ENCODE peak calls at places on chromosomes 12 and 14, in nine cellular contexts. One of them, this sample, is unnamed.

GRCh38 chr12:116539905-116540482 is 19.2 kb upstream of the MAP1LC3B2 start:
- DNase-seq in transverse colon: peak; percentile 38
- DNase-seq in kidney: peak; percentile 86
- DNase-seq in neuronal stem cell: peak; percentile 66
- DNase-seq in heart left ventricle: no peak
- DNase-seq in caudate nucleus: peak; percentile 5
- DNase-seq in A549: no peak
- DNase-seq in HCT116: no peak
- DNase-seq in CD8-positive, alpha-beta memory T cell: no peak
- DNase-seq in this sample: no peak

GRCh38 chr12:67677166-67677565 is 28.6 kb downstream of the DYRK2 start:
- DNase-seq in CD8-positive, alpha-beta memory T cell: no peak
- DNase-seq in kidney: no peak
- DNase-seq in neuronal stem cell: no peak
- DNase-seq in HCT116: no peak
- DNase-seq in heart left ventricle: no peak
- DNase-seq in caudate nucleus: no peak
- DNase-seq in transverse colon: no peak
- DNase-seq in A549: no peak
- DNase-seq in this sample: no peak

GRCh38 chr12:89817501-89818226 is 109.0 kb upstream of the ATP2B1 start:
- DNase-seq in CD8-positive, alpha-beta memory T cell: no peak
- DNase-seq in kidney: no peak
- DNase-seq in neuronal stem cell: no peak
- DNase-seq in heart left ventricle: no peak
- DNase-seq in caudate nucleus: no peak
- DNase-seq in HCT116: no peak
- DNase-seq in A549: peak; percentile 53
- DNase-seq in transverse colon: no peak
- DNase-seq in this sample: no peak

GRCh38 chr14:68782091-68782981 is 10.5 kb downstream of the ZFP36L1 start:
- DNase-seq in heart left ventricle: no peak
- DNase-seq in A549: no peak
- DNase-seq in kidney: no peak
- DNase-seq in HCT116: no peak
- DNase-seq in CD8-positive, alpha-beta memory T cell: peak; percentile 73
- DNase-seq in neuronal stem cell: no peak
- DNase-seq in caudate nucleus: no peak
- DNase-seq in transverse colon: no peak
- DNase-seq in this sample: no peak

GRCh38 chr12:96239711-96240234 is 45.6 kb downstream of the ELK3 start:
- DNase-seq in HCT116: no peak
- DNase-seq in heart left ventricle: peak; percentile 79
- DNase-seq in neuronal stem cell: no peak
- DNase-seq in transverse colon: peak; percentile 46
- DNase-seq in caudate nucleus: no peak
- DNase-seq in kidney: no peak
- DNase-seq in A549: no peak
- DNase-seq in CD8-positive, alpha-beta memory T cell: no peak
- DNase-seq in this sample: no peak

GRCh38 chr12:43453761-43454160 is 98.2 kb downstream of the ADAMTS20 start:
- DNase-seq in transverse colon: no peak
- DNase-seq in HCT116: no peak
- DNase-seq in heart left ventricle: no peak
- DNase-seq in neuronal stem cell: no peak
- DNase-seq in A549: no peak
- DNase-seq in caudate nucleus: no peak
- DNase-seq in kidney: no peak
- DNase-seq in CD8-positive, alpha-beta memory T cell: no peak
- DNase-seq in this sample: no peak

GRCh38 chr14:95490727-95491451 is 25.6 kb downstream of the SYNE3 start:
- DNase-seq in kidney: peak; percentile 26
- DNase-seq in caudate nucleus: no peak
- DNase-seq in HCT116: peak; percentile 12
- DNase-seq in A549: peak; percentile 36
- DNase-seq in CD8-positive, alpha-beta memory T cell: no peak
- DNase-seq in neuronal stem cell: no peak
- DNase-seq in transverse colon: peak; percentile 76
- DNase-seq in heart left ventricle: no peak
- DNase-seq in this sample: no peak

GRCh38 chr14:102909462-102909861 is 13.0 kb upstream of the AMN start:
- DNase-seq in neuronal stem cell: no peak
- DNase-seq in A549: no peak
- DNase-seq in transverse colon: no peak
- DNase-seq in kidney: peak; percentile 60
- DNase-seq in heart left ventricle: no peak
- DNase-seq in HCT116: no peak
- DNase-seq in caudate nucleus: no peak
- DNase-seq in CD8-positive, alpha-beta memory T cell: no peak
- DNase-seq in this sample: no peak

GRCh38 chr12:25797949-25798348 is 160.5 kb upstream of the RASSF8 start:
- DNase-seq in HCT116: no peak
- DNase-seq in caudate nucleus: no peak
- DNase-seq in CD8-positive, alpha-beta memory T cell: no peak
- DNase-seq in kidney: no peak
- DNase-seq in neuronal stem cell: no peak
- DNase-seq in A549: no peak
- DNase-seq in heart left ventricle: no peak
- DNase-seq in transverse colon: no peak
- DNase-seq in this sample: no peak

GRCh38 chr12:18750087-18750486 is 12.2 kb downstream of the CAPZA3 start:
- DNase-seq in caudate nucleus: no peak
- DNase-seq in CD8-positive, alpha-beta memory T cell: no peak
- DNase-seq in HCT116: no peak
- DNase-seq in A549: no peak
- DNase-seq in heart left ventricle: no peak
- DNase-seq in neuronal stem cell: no peak
- DNase-seq in kidney: no peak
- DNase-seq in transverse colon: no peak
- DNase-seq in this sample: no peak

GRCh38 chr12:40827923-40828592 is 135.8 kb downstream of the CNTN1 start:
- DNase-seq in transverse colon: no peak
- DNase-seq in kidney: no peak
- DNase-seq in heart left ventricle: no peak
- DNase-seq in HCT116: no peak
- DNase-seq in CD8-positive, alpha-beta memory T cell: no peak
- DNase-seq in neuronal stem cell: no peak
- DNase-seq in A549: peak; percentile 11
- DNase-seq in caudate nucleus: no peak
- DNase-seq in this sample: no peak

DNA sequence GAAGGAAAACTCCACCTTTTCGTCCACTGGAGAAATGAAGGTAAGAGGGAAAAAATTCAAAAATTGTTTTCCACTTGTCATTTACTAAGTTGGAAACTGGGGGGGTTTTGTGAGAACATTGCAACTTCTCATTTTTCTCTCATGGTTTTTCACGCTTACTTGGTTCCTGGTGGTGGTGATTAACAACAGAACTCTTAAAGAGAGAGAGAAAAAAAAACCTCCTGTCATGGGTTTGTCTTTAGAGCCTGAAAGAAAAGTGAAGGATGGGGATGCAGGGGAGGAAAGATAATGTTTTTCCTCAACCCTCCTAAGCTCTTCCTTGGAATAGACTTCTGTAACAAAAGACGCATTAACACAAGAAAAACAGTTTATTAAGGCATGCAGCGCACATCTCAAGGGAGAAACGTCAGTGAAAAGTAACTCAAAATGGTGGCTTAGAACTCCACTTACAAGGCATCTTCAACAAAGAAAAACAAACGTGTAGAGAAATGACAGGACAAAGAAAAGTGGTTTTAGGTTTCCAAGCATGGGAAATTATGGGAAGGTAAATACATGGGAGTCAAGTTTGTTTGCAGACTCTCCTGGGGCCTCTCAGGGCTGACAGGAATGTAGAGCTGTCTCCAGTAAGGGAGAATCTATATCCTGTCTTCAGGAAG is 81.9 kb upstream of the ATF7IP start:
- DNase-seq in A549: no peak
- DNase-seq in neuronal stem cell: no peak
- DNase-seq in kidney: no peak
- DNase-seq in CD8-positive, alpha-beta memory T cell: no peak
- DNase-seq in transverse colon: no peak
- DNase-seq in caudate nucleus: no peak
- DNase-seq in HCT116: no peak
- DNase-seq in heart left ventricle: no peak
- DNase-seq in this sample: no peak
- H3K27ac ChIP-seq in A549: no peak overlapping the region
- H3K27ac ChIP-seq in neuronal stem cell: peak overlapping the region; percentile 69
- H3K27ac ChIP-seq in kidney: no peak overlapping the region
- H3K27ac ChIP-seq in CD8-positive, alpha-beta memory T cell: no peak overlapping the region
- H3K27ac ChIP-seq in transverse colon: no peak overlapping the region
- H3K27ac ChIP-seq in caudate nucleus: no peak overlapping the region
- H3K27ac ChIP-seq in HCT116: no peak overlapping the region
- H3K27ac ChIP-seq in heart left ventricle: peak overlapping the region; percentile 51
- H3K27ac ChIP-seq in this sample: no peak overlapping the region

DNA sequence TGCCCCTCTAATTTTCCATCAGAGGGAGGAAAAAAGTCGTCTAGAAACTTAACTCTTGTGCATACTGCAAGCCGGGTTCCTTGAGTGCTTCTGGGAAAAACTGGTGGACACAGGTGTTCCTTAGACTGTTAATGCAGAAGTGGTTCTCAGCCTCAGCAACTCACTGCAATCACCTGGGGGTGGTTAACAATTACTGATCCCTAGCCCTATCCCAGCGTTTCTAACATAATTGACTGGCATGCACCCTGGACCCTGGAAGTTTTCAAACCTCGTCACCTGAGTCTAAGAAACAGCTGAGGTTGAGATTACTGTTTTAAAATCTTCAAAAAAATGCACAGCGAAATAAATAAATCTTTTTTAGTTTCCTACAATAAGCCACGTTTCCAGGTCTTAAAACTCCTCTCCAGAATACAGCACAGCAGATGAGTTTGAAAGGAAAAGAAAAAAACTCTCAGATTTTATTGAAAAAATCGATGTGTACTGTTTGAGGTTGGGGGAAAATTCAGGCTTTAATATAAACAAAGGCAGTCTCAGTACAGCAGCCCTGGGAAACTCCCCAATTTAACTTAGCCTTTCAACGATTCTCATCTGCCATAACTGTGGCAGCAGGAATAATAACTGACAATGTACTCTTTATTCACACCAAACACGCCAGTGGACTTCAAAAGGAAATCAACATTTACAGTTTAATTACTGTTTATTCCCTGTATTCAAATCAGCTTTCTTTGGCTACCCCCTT is 45.4 kb downstream of the PHLDA1 start:
- DNase-seq in caudate nucleus: no peak
- DNase-seq in transverse colon: no peak
- DNase-seq in heart left ventricle: no peak
- DNase-seq in CD8-positive, alpha-beta memory T cell: no peak
- DNase-seq in kidney: no peak
- DNase-seq in neuronal stem cell: no peak
- DNase-seq in A549: peak; percentile 46
- DNase-seq in HCT116: no peak
- DNase-seq in this sample: no peak
- H3K27ac ChIP-seq in caudate nucleus: no peak overlapping the region
- H3K27ac ChIP-seq in transverse colon: no peak overlapping the region
- H3K27ac ChIP-seq in heart left ventricle: no peak overlapping the region
- H3K27ac ChIP-seq in CD8-positive, alpha-beta memory T cell: no peak overlapping the region
- H3K27ac ChIP-seq in kidney: no peak overlapping the region
- H3K27ac ChIP-seq in neuronal stem cell: no peak overlapping the region
- H3K27ac ChIP-seq in A549: peak overlapping the region; percentile 96
- H3K27ac ChIP-seq in HCT116: peak overlapping the region; percentile 98
- H3K27ac ChIP-seq in this sample: no peak overlapping the region

GRCh38 chr12:69331482-69331845 is 16.7 kb upstream of the LYZ start:
- DNase-seq in heart left ventricle: no peak
- DNase-seq in neuronal stem cell: no peak
- DNase-seq in A549: no peak
- DNase-seq in CD8-positive, alpha-beta memory T cell: no peak
- DNase-seq in caudate nucleus: no peak
- DNase-seq in kidney: no peak
- DNase-seq in transverse colon: peak; percentile 14
- DNase-seq in HCT116: no peak
- DNase-seq in this sample: no peak

GRCh38 chr12:69331846-69332684 is 16.1 kb upstream of the LYZ start:
- DNase-seq in transverse colon: no peak
- DNase-seq in caudate nucleus: no peak
- DNase-seq in neuronal stem cell: no peak
- DNase-seq in A549: peak; percentile 14
- DNase-seq in CD8-positive, alpha-beta memory T cell: no peak
- DNase-seq in kidney: no peak
- DNase-seq in HCT116: no peak
- DNase-seq in heart left ventricle: no peak
- DNase-seq in this sample: no peak

GRCh38 chr12:69330475-69331473 is 17.4 kb upstream of the LYZ start:
- DNase-seq in kidney: no peak
- DNase-seq in CD8-positive, alpha-beta memory T cell: peak; percentile 74
- DNase-seq in heart left ventricle: no peak
- DNase-seq in neuronal stem cell: no peak
- DNase-seq in caudate nucleus: no peak
- DNase-seq in A549: no peak
- DNase-seq in transverse colon: peak; percentile 74
- DNase-seq in HCT116: no peak
- DNase-seq in this sample: no peak

GRCh38 chr12:69334138-69334537 is 14.0 kb upstream of the LYZ start:
- DNase-seq in neuronal stem cell: no peak
- DNase-seq in A549: no peak
- DNase-seq in HCT116: no peak
- DNase-seq in kidney: no peak
- DNase-seq in caudate nucleus: no peak
- DNase-seq in transverse colon: no peak
- DNase-seq in CD8-positive, alpha-beta memory T cell: no peak
- DNase-seq in heart left ventricle: no peak
- DNase-seq in this sample: no peak

GRCh38 chr12:69332815-69333358 is 15.3 kb upstream of the LYZ start:
- DNase-seq in transverse colon: no peak
- DNase-seq in neuronal stem cell: no peak
- DNase-seq in CD8-positive, alpha-beta memory T cell: no peak
- DNase-seq in A549: peak; percentile 38
- DNase-seq in kidney: no peak
- DNase-seq in HCT116: no peak
- DNase-seq in caudate nucleus: no peak
- DNase-seq in heart left ventricle: no peak
- DNase-seq in this sample: no peak
- H3K27ac ChIP-seq in transverse colon: peak overlapping the region; percentile 85
- H3K27ac ChIP-seq in neuronal stem cell: no peak overlapping the region
- H3K27ac ChIP-seq in CD8-positive, alpha-beta memory T cell: no peak overlapping the region
- H3K27ac ChIP-seq in A549: no peak overlapping the region
- H3K27ac ChIP-seq in kidney: no peak overlapping the region
- H3K27ac ChIP-seq in HCT116: no peak overlapping the region
- H3K27ac ChIP-seq in caudate nucleus: no peak overlapping the region
- H3K27ac ChIP-seq in heart left ventricle: no peak overlapping the region
- H3K27ac ChIP-seq in this sample: no peak overlapping the region

DNA sequence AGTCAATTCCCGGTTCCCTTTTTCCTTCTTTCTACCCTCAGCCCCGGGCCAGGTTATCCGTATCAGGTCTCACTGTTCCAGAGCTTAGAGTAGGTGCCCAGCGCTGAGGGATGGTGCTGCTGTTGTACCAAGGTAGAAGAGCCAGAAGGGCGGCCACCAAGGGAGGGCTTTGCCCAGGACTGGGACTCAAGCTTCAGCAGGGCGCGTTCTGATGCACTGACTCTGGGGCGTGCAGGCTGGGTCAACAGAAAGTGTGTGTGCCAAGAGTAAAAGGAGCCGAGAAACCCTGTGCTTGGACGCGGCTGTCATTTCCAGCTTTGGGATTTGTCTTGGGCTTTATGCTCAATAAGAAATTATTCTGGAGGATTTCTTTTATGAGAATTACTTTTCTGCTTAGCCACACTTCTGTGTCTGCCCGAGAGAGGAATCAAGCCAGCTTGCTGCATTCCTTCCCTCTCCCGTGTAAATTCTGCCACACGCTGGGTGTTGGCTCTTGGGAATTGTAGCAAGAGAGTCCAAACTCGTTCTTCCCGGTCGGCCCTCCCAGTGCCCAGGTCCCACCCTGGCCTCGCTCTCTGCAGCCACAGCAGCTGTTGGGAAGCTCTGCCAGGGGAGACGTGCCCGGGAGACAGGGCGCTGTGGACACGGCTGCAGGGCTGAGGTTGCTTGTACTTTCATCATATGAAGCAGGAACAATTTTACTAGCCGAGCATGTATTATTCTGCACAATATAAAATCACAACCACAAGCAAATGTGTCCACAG is 98.0 kb downstream of the FBXL14 start:
- DNase-seq in A549: no peak
- DNase-seq in CD8-positive, alpha-beta memory T cell: no peak
- DNase-seq in transverse colon: peak; percentile 70
- DNase-seq in kidney: peak; percentile 75
- DNase-seq in HCT116: no peak
- DNase-seq in caudate nucleus: no peak
- DNase-seq in heart left ventricle: no peak
- DNase-seq in neuronal stem cell: no peak
- DNase-seq in this sample: no peak
- H3K27ac ChIP-seq in A549: no peak overlapping the region
- H3K27ac ChIP-seq in CD8-positive, alpha-beta memory T cell: no peak overlapping the region
- H3K27ac ChIP-seq in transverse colon: peak overlapping the region; percentile 68
- H3K27ac ChIP-seq in kidney: no peak overlapping the region
- H3K27ac ChIP-seq in HCT116: no peak overlapping the region
- H3K27ac ChIP-seq in caudate nucleus: no peak overlapping the region
- H3K27ac ChIP-seq in heart left ventricle: no peak overlapping the region
- H3K27ac ChIP-seq in neuronal stem cell: no peak overlapping the region
- H3K27ac ChIP-seq in this sample: no peak overlapping the region

This sample was measured in substantia nigra.